ENCODE peak calls at places on chromosome 3, in four cellular contexts. S is T1000; G is foreskin fibroblast; X is stimulated activated effector memory CD8-positive, alpha-beta T cell treated with anti-CD3 and anti-CD28 coated beads, Interleukin-12 subunit alpha, Interleukin-12 subunit beta, amount 100 ng/mL, for 72 hours. O is an unnamed sample.

GRCh38 chr3:61617651-61618050 is 56.3 kb downstream of the PTPRG start:
- DNase-seq in X (no peak), G (no peak), S (no peak), O (no peak)

GRCh38 chr3:149367021-149367840 is 10.2 kb downstream of the TM4SF1 start:
- DNase-seq in S (peak; percentile 44), X (no peak), G (peak; percentile 63), O (no peak)

GRCh38 chr3:34258271-34259015 is 460.0 kb downstream of the PDCD6IP start:
- DNase-seq in S (no peak), G (no peak), X (no peak), O (no peak)

GRCh38 chr3:81444817-81445460 is 316.5 kb downstream of the GBE1 start:
- DNase-seq in S (no peak), X (no peak), G (no peak), O (no peak)

GRCh38 chr3:145313751-145314150 is 847.2 kb downstream of the PLOD2 start:
- DNase-seq in S (no peak), G (no peak), X (no peak), O (no peak)

GRCh38 chr3:48429416-48430358 is at the start of gene PLXNB1:
- DNase-seq in G (peak; percentile 78), X (no peak), S (peak; percentile 30), O (no peak)

GRCh38 chr3:136682740-136683312 is 69.4 kb downstream of the STAG1 start:
- DNase-seq in G (no peak), S (no peak), X (no peak), O (no peak)

GRCh38 chr3:103873024-103873423 is 1438.2 kb downstream of the ZPLD1 start:
- DNase-seq in X (no peak), S (no peak), G (no peak), O (no peak)

GRCh38 chr3:62622553-62623174 is 249.3 kb upstream of the FEZF2 start:
- DNase-seq in G (peak; percentile 83), X (no peak), S (no peak), O (peak; percentile 33)

GRCh38 chr3:134665243-134665642 is 14.4 kb upstream of the KY start:
- DNase-seq in X (no peak), G (no peak), S (no peak), O (no peak)

GRCh38 chr3:59185586-59186381 is 136.0 kb upstream of the CFAP20DC start:
- DNase-seq in G (peak; percentile 32), S (no peak), X (no peak), O (no peak)

GRCh38 chr3:110198717-110199587 is 861.6 kb upstream of the DPPA4 start:
- DNase-seq in S (no peak), X (no peak), G (no peak), O (no peak)